ENCODE peak calls at places on chromosomes 3 and 15, in eight cellular contexts. O, P, C, N, W, M, R and E are unnamed samples.

GRCh38 chr15:74599156-74599555 is 16.5 kb upstream of the CLK3 start:
- DNase-seq in O (no peak), P (no peak), C (no peak), N (no peak), W (no peak), M (no peak), R (no peak), E (no peak)

GRCh38 chr3:177686671-177687070 is 489.4 kb upstream of the TBL1XR1 start:
- DNase-seq in O (no peak), P (no peak), C (no peak), N (no peak), W (no peak), M (no peak), R (no peak), E (no peak)

GRCh38 chr3:141410408-141410807 is 42.1 kb downstream of the ZBTB38 start:
- DNase-seq in O (no peak), P (no peak), C (peak; percentile 65), N (no peak), W (peak; percentile 68), M (peak; percentile 92), R (no peak), E (no peak)

GRCh38 chr3:183613366-183614293 is 21.8 kb upstream of the KLHL24 start:
- DNase-seq in O (no peak), P (no peak), C (no peak), N (no peak), W (no peak), M (no peak), R (no peak), E (no peak)

GRCh38 chr3:124051636-124052035 is 59.7 kb upstream of the ROPN1 start:
- DNase-seq in O (no peak), P (no peak), C (no peak), N (no peak), W (no peak), M (no peak), R (no peak), E (no peak)

GRCh38 chr15:91548588-91548987 is 304.9 kb upstream of the SLCO3A1 start:
- DNase-seq in O (no peak), P (no peak), C (no peak), N (no peak), W (no peak), M (no peak), R (no peak), E (no peak)

GRCh38 chr15:39613271-39613670 is 32.4 kb downstream of the THBS1 start:
- DNase-seq in O (no peak), P (no peak), C (no peak), N (no peak), W (no peak), M (no peak), R (no peak), E (no peak)

GRCh38 chr3:9412293-9412692 is 14.9 kb downstream of the SETD5 start:
- DNase-seq in O (no peak), P (no peak), C (no peak), N (no peak), W (no peak), M (no peak), R (no peak), E (no peak)

GRCh38 chr3:179020112-179020511 is 51.5 kb downstream of the ZMAT3 start:
- DNase-seq in O (no peak), P (no peak), C (no peak), N (no peak), W (no peak), M (peak; percentile 85), R (no peak), E (no peak)

GRCh38 chr3:149466192-149466591 is 8.3 kb upstream of the TM4SF4 start:
- DNase-seq in O (no peak), P (peak; percentile 86), C (no peak), N (no peak), W (peak; percentile 79), M (no peak), R (no peak), E (no peak)

GRCh38 chr3:170383567-170383966 is 26.1 kb downstream of the SKIL start:
- DNase-seq in O (no peak), P (peak; percentile 41), C (no peak), N (no peak), W (no peak), M (no peak), R (no peak), E (no peak)

GRCh38 chr3:14532691-14533456 is 7.3 kb downstream of the GRIP2 start:
- DNase-seq in O (no peak), P (no peak), C (peak; percentile 34), N (peak; percentile 34), W (no peak), M (no peak), R (no peak), E (peak; percentile 71)

GRCh38 chr3:52052831-52053306 is 3.5 kb downstream of the DUSP7 start:
- DNase-seq in O (no peak), P (peak; percentile 84), C (no peak), N (peak; percentile 52), W (peak; percentile 67), M (peak; percentile 91), R (peak; percentile 82), E (peak; percentile 65)

GRCh38 chr15:59360896-59361295 is 11.8 kb downstream of the MYO1E start:
- DNase-seq in O (no peak), P (peak; percentile 35), C (no peak), N (no peak), W (peak; percentile 60), M (no peak), R (no peak), E (no peak)

GRCh38 chr3:106332884-106333283 is 464.1 kb upstream of the CBLB start:
- DNase-seq in O (peak; percentile 19), P (no peak), C (no peak), N (no peak), W (no peak), M (no peak), R (no peak), E (no peak)

GRCh38 chr15:68409736-68410370 is 22.1 kb downstream of the ITGA11 start:
- DNase-seq in O (no peak), P (no peak), C (no peak), N (no peak), W (no peak), M (no peak), R (peak; percentile 21), E (no peak)